ENCODE peak calls at places on chromosomes 16 and 17, in eight cellular contexts. One of them, this sample, is unnamed.

GRCh38 chr17:31854672-31855071 is 4.4 kb downstream of the COPRS start:
- DNase-seq in esophagus squamous epithelium: no peak
- DNase-seq in astrocyte of the spinal cord: no peak
- DNase-seq in breast epithelium: no peak
- DNase-seq in B cell: no peak
- DNase-seq in pancreas: no peak
- DNase-seq in right atrium auricular region: no peak
- DNase-seq in neural crest cell: no peak
- DNase-seq in this sample: no peak

GRCh38 chr17:28173071-28173561 is 130.6 kb downstream of the NLK start:
- DNase-seq in esophagus squamous epithelium: no peak
- DNase-seq in astrocyte of the spinal cord: no peak
- DNase-seq in breast epithelium: no peak
- DNase-seq in B cell: no peak
- DNase-seq in pancreas: no peak
- DNase-seq in right atrium auricular region: no peak
- DNase-seq in neural crest cell: no peak
- DNase-seq in this sample: no peak

GRCh38 chr17:79152636-79153035 is 78.0 kb downstream of the ENGASE start:
- DNase-seq in esophagus squamous epithelium: no peak
- DNase-seq in astrocyte of the spinal cord: no peak
- DNase-seq in breast epithelium: no peak
- DNase-seq in B cell: no peak
- DNase-seq in pancreas: no peak
- DNase-seq in right atrium auricular region: no peak
- DNase-seq in neural crest cell: no peak
- DNase-seq in this sample: no peak

GRCh38 chr16:28873543-28874201 is 4.6 kb upstream of the ATP2A1 start:
- DNase-seq in esophagus squamous epithelium: no peak
- DNase-seq in astrocyte of the spinal cord: no peak
- DNase-seq in breast epithelium: no peak
- DNase-seq in B cell: peak; percentile 90
- DNase-seq in pancreas: peak; percentile 70
- DNase-seq in right atrium auricular region: no peak
- DNase-seq in neural crest cell: no peak
- DNase-seq in this sample: no peak

GRCh38 chr17:42067371-42068180 is 17.2 kb upstream of the C17orf113 start:
- DNase-seq in esophagus squamous epithelium: no peak
- DNase-seq in astrocyte of the spinal cord: peak; percentile 26
- DNase-seq in breast epithelium: peak; percentile 65
- DNase-seq in B cell: peak; percentile 73
- DNase-seq in pancreas: peak; percentile 86
- DNase-seq in right atrium auricular region: peak; percentile 66
- DNase-seq in neural crest cell: peak; percentile 77
- DNase-seq in this sample: no peak

GRCh38 chr17:66855204-66855603 is 20.3 kb downstream of the CACNG5 start:
- DNase-seq in esophagus squamous epithelium: no peak
- DNase-seq in astrocyte of the spinal cord: no peak
- DNase-seq in breast epithelium: no peak
- DNase-seq in B cell: no peak
- DNase-seq in pancreas: no peak
- DNase-seq in right atrium auricular region: no peak
- DNase-seq in neural crest cell: no peak
- DNase-seq in this sample: no peak

GRCh38 chr16:2983706-2984136 is 3.5 kb upstream of the PKMYT1 start:
- DNase-seq in esophagus squamous epithelium: no peak
- DNase-seq in astrocyte of the spinal cord: peak; percentile 80
- DNase-seq in breast epithelium: peak; percentile 79
- DNase-seq in B cell: peak; percentile 95
- DNase-seq in pancreas: peak; percentile 90
- DNase-seq in right atrium auricular region: peak; percentile 88
- DNase-seq in neural crest cell: peak; percentile 80
- DNase-seq in this sample: peak; percentile 74

GRCh38 chr16:2473425-2473926 is 1.5 kb upstream of the TBC1D24 start:
- DNase-seq in esophagus squamous epithelium: no peak
- DNase-seq in astrocyte of the spinal cord: no peak
- DNase-seq in breast epithelium: no peak
- DNase-seq in B cell: no peak
- DNase-seq in pancreas: peak; percentile 84
- DNase-seq in right atrium auricular region: no peak
- DNase-seq in neural crest cell: no peak
- DNase-seq in this sample: peak; percentile 48

GRCh38 chr16:75264531-75264998 is 13.1 kb upstream of the BCAR1 start:
- DNase-seq in esophagus squamous epithelium: no peak
- DNase-seq in astrocyte of the spinal cord: peak; percentile 46
- DNase-seq in breast epithelium: no peak
- DNase-seq in B cell: no peak
- DNase-seq in pancreas: peak; percentile 84
- DNase-seq in right atrium auricular region: no peak
- DNase-seq in neural crest cell: no peak
- DNase-seq in this sample: no peak

GRCh38 chr16:85046472-85046916 is 18.9 kb downstream of the KIAA0513 start:
- DNase-seq in esophagus squamous epithelium: no peak
- DNase-seq in astrocyte of the spinal cord: no peak
- DNase-seq in breast epithelium: no peak
- DNase-seq in B cell: no peak
- DNase-seq in pancreas: no peak
- DNase-seq in right atrium auricular region: no peak
- DNase-seq in neural crest cell: no peak
- DNase-seq in this sample: peak; percentile 70

GRCh38 chr16:88569614-88569984 is 604 bp upstream of the ZC3H18 start:
- DNase-seq in esophagus squamous epithelium: no peak
- DNase-seq in astrocyte of the spinal cord: peak; percentile 1
- DNase-seq in breast epithelium: no peak
- DNase-seq in B cell: no peak
- DNase-seq in pancreas: peak; percentile 79
- DNase-seq in right atrium auricular region: no peak
- DNase-seq in neural crest cell: no peak
- DNase-seq in this sample: no peak

GRCh38 chr16:80129791-80130190 is 411.0 kb upstream of the DYNLRB2 start:
- DNase-seq in esophagus squamous epithelium: no peak
- DNase-seq in astrocyte of the spinal cord: no peak
- DNase-seq in breast epithelium: no peak
- DNase-seq in B cell: no peak
- DNase-seq in pancreas: no peak
- DNase-seq in right atrium auricular region: no peak
- DNase-seq in neural crest cell: no peak
- DNase-seq in this sample: no peak

GRCh38 chr17:78284146-78284545 is 52.7 kb downstream of the TMEM235 start:
- DNase-seq in esophagus squamous epithelium: no peak
- DNase-seq in astrocyte of the spinal cord: peak; percentile 53
- DNase-seq in breast epithelium: no peak
- DNase-seq in B cell: no peak
- DNase-seq in pancreas: no peak
- DNase-seq in right atrium auricular region: no peak
- DNase-seq in neural crest cell: no peak
- DNase-seq in this sample: peak; percentile 78

GRCh38 chr17:43846963-43847369 is at the start of gene CD300LG:
- DNase-seq in esophagus squamous epithelium: no peak
- DNase-seq in astrocyte of the spinal cord: no peak
- DNase-seq in breast epithelium: no peak
- DNase-seq in B cell: no peak
- DNase-seq in pancreas: peak; percentile 40
- DNase-seq in right atrium auricular region: no peak
- DNase-seq in neural crest cell: no peak
- DNase-seq in this sample: no peak

GRCh38 chr17:28907709-28908475 is 5.0 kb upstream of the DHRS13 start:
- DNase-seq in esophagus squamous epithelium: no peak
- DNase-seq in astrocyte of the spinal cord: no peak
- DNase-seq in breast epithelium: no peak
- DNase-seq in B cell: no peak
- DNase-seq in pancreas: no peak
- DNase-seq in right atrium auricular region: no peak
- DNase-seq in neural crest cell: no peak
- DNase-seq in this sample: no peak

GRCh38 chr16:11470676-11471415 is 115.9 kb downstream of the LITAF start:
- DNase-seq in esophagus squamous epithelium: no peak
- DNase-seq in astrocyte of the spinal cord: no peak
- DNase-seq in breast epithelium: no peak
- DNase-seq in B cell: no peak
- DNase-seq in pancreas: no peak
- DNase-seq in right atrium auricular region: no peak
- DNase-seq in neural crest cell: no peak
- DNase-seq in this sample: no peak

GRCh38 chr16:70660672-70661350 is 14.5 kb downstream of the IL34 start:
- DNase-seq in esophagus squamous epithelium: no peak
- DNase-seq in astrocyte of the spinal cord: no peak
- DNase-seq in breast epithelium: no peak
- DNase-seq in B cell: no peak
- DNase-seq in pancreas: no peak
- DNase-seq in right atrium auricular region: no peak
- DNase-seq in neural crest cell: no peak
- DNase-seq in this sample: no peak

GRCh38 chr17:74813793-74814192 is 37.6 kb upstream of the NAT9 start:
- DNase-seq in esophagus squamous epithelium: no peak
- DNase-seq in astrocyte of the spinal cord: no peak
- DNase-seq in breast epithelium: no peak
- DNase-seq in B cell: no peak
- DNase-seq in pancreas: no peak
- DNase-seq in right atrium auricular region: no peak
- DNase-seq in neural crest cell: no peak
- DNase-seq in this sample: no peak

GRCh38 chr17:74812109-74812864 is 36.1 kb upstream of the NAT9 start:
- DNase-seq in esophagus squamous epithelium: no peak
- DNase-seq in astrocyte of the spinal cord: no peak
- DNase-seq in breast epithelium: no peak
- DNase-seq in B cell: no peak
- DNase-seq in pancreas: no peak
- DNase-seq in right atrium auricular region: no peak
- DNase-seq in neural crest cell: no peak
- DNase-seq in this sample: no peak

GRCh38 chr17:74815067-74815466 is 38.9 kb upstream of the NAT9 start:
- DNase-seq in esophagus squamous epithelium: no peak
- DNase-seq in astrocyte of the spinal cord: no peak
- DNase-seq in breast epithelium: no peak
- DNase-seq in B cell: no peak
- DNase-seq in pancreas: no peak
- DNase-seq in right atrium auricular region: no peak
- DNase-seq in neural crest cell: no peak
- DNase-seq in this sample: no peak

GRCh38 chr17:74815671-74816370 is 39.7 kb upstream of the NAT9 start:
- DNase-seq in esophagus squamous epithelium: no peak
- DNase-seq in astrocyte of the spinal cord: no peak
- DNase-seq in breast epithelium: no peak
- DNase-seq in B cell: no peak
- DNase-seq in pancreas: no peak
- DNase-seq in right atrium auricular region: no peak
- DNase-seq in neural crest cell: no peak
- DNase-seq in this sample: no peak

GRCh38 chr17:74814453-74814852 is 38.3 kb upstream of the NAT9 start:
- DNase-seq in esophagus squamous epithelium: no peak
- DNase-seq in astrocyte of the spinal cord: no peak
- DNase-seq in breast epithelium: no peak
- DNase-seq in B cell: no peak
- DNase-seq in pancreas: no peak
- DNase-seq in right atrium auricular region: no peak
- DNase-seq in neural crest cell: no peak
- DNase-seq in this sample: no peak
- TF ChIP-seq CTCF in esophagus squamous epithelium: no peak
- TF ChIP-seq CTCF in astrocyte of the spinal cord: peak; percentile 3
- TF ChIP-seq CTCF in breast epithelium: no peak
- TF ChIP-seq CTCF in B cell: no peak
- TF ChIP-seq CTCF in pancreas: no peak
- TF ChIP-seq CTCF in right atrium auricular region: no peak
- TF ChIP-seq CTCF in neural crest cell: no peak
- TF ChIP-seq CTCF in this sample: no peak

GRCh38 chr17:4500188-4500565 is 1.5 kb downstream of the SPNS2 start:
- DNase-seq in esophagus squamous epithelium: no peak
- DNase-seq in astrocyte of the spinal cord: no peak
- DNase-seq in breast epithelium: no peak
- DNase-seq in B cell: no peak
- DNase-seq in pancreas: no peak
- DNase-seq in right atrium auricular region: no peak
- DNase-seq in neural crest cell: no peak
- DNase-seq in this sample: no peak
- TF ChIP-seq CTCF in esophagus squamous epithelium: no peak
- TF ChIP-seq CTCF in astrocyte of the spinal cord: no peak
- TF ChIP-seq CTCF in breast epithelium: no peak
- TF ChIP-seq CTCF in B cell: no peak
- TF ChIP-seq CTCF in pancreas: no peak
- TF ChIP-seq CTCF in right atrium auricular region: no peak
- TF ChIP-seq CTCF in neural crest cell: no peak
- TF ChIP-seq CTCF in this sample: no peak

DNA sequence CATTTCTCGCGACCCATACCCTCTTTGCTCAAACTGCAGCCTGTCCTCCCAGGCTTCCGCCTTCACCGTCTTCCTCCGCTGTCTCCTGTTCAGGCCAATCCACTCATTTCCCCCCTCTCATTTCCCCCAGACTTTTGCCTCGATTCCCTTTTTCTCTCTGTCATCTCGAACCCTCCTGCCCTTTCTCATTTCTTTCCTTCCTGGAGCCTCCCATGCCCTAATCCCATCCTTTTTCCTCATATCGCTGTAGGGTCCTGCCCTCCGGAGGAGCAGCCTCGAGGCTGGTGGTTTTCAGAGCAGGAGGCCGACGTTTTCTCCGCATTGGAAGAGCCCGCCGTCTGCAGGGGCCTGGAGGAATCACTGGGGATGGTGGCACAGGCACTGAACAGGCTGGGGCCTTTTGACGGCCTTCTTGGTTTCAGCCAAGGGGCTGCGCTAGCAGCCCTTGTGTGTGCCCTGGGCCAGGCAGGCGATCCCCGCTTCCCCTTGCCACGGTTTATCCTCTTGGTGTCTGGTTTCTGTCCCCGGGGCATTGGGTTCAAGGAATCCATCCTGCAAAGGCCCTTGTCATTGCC is 620 bp downstream of the OVCA2 start:
- DNase-seq in esophagus squamous epithelium: no peak
- DNase-seq in astrocyte of the spinal cord: peak; percentile 46
- DNase-seq in breast epithelium: no peak
- DNase-seq in B cell: no peak
- DNase-seq in pancreas: no peak
- DNase-seq in right atrium auricular region: no peak
- DNase-seq in neural crest cell: no peak
- DNase-seq in this sample: no peak
- TF ChIP-seq CTCF in esophagus squamous epithelium: no peak
- TF ChIP-seq CTCF in astrocyte of the spinal cord: peak; percentile 58
- TF ChIP-seq CTCF in breast epithelium: no peak
- TF ChIP-seq CTCF in B cell: no peak
- TF ChIP-seq CTCF in pancreas: no peak
- TF ChIP-seq CTCF in right atrium auricular region: no peak
- TF ChIP-seq CTCF in neural crest cell: no peak
- TF ChIP-seq CTCF in this sample: no peak

DNA sequence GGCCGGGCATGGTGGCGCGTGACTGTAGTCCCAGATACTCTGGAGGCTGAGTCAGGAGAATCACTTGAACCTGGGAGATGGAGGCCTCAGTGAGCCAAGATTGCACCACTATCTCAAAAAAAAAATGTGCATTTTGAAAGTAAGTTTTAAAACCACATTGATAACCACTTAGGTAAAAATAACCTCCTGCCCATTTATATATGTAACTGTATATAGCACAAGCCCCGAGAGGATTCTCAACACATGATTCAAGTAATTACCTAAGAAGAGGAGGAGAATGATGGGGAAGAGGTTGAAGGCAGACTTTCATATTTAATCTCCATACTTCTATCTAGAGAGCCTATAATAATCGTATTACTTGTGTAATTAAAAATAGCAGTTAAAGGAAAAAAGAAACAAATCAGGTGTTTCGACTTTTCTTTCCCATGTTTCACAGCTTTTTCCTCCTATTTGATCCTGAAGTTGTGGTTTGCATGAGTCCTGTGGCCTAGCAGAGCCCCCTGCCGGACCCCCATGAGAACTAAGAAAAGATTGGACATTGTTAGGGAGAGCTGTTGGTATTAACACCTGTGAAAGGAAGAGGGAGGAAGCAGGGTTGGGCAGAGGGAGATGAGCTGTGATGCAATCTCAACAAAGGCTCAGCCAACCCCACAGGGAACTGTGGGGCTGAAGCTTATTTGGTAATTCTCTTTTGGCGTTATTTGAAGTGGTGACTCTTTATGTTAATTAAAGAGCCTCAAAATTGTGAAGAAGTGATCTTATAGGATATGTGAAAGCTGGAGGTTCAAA is 22.1 kb downstream of the PMFBP1 start:
- DNase-seq in esophagus squamous epithelium: no peak
- DNase-seq in astrocyte of the spinal cord: no peak
- DNase-seq in breast epithelium: no peak
- DNase-seq in B cell: no peak
- DNase-seq in pancreas: no peak
- DNase-seq in right atrium auricular region: no peak
- DNase-seq in neural crest cell: no peak
- DNase-seq in this sample: no peak
- TF ChIP-seq CTCF in esophagus squamous epithelium: no peak
- TF ChIP-seq CTCF in astrocyte of the spinal cord: no peak
- TF ChIP-seq CTCF in breast epithelium: no peak
- TF ChIP-seq CTCF in B cell: no peak
- TF ChIP-seq CTCF in pancreas: no peak
- TF ChIP-seq CTCF in right atrium auricular region: no peak
- TF ChIP-seq CTCF in neural crest cell: no peak
- TF ChIP-seq CTCF in this sample: no peak